ENCODE peak calls at places on chromosomes 16 and 17, in ten cellular contexts. G, D, N, S, X, R, Y, O, E and V are unnamed samples.

GRCh38 chr17:79927136-79927661 is 88.0 kb upstream of the CBX4 start:
- DNase-seq in G (no peak), D (no peak), N (no peak), S (no peak), X (no peak), R (no peak), Y (no peak), O (no peak), E (no peak), V (peak)

GRCh38 chr17:4087911-4088693 is 54.7 kb downstream of the ZZEF1 start:
- DNase-seq in G (no peak), D (peak), N (no peak), S (no peak), X (peak), R (no peak), Y (no peak), O (no peak), E (no peak), V (no peak)

GRCh38 chr16:28882476-28883180 is 4.3 kb downstream of the ATP2A1 start:
- DNase-seq in G (no peak), D (no peak), N (no peak), S (no peak), X (no peak), R (no peak), Y (no peak), O (no peak), E (no peak), V (no peak)

GRCh38 chr16:3959148-3959547 is 78.6 kb upstream of the CREBBP start:
- DNase-seq in G (no peak), D (no peak), N (no peak), S (no peak), X (no peak), R (no peak), Y (no peak), O (no peak), E (no peak), V (no peak)

GRCh38 chr16:78962457-78962929 is 638.0 kb downstream of the MAF start:
- DNase-seq in G (no peak), D (no peak), N (no peak), S (no peak), X (no peak), R (no peak), Y (no peak), O (no peak), E (no peak), V (no peak)

GRCh38 chr17:39069114-39069756 is 82.2 kb downstream of the PLXDC1 start:
- DNase-seq in G (no peak), D (peak), N (no peak), S (no peak), X (peak), R (no peak), Y (peak), O (peak), E (peak), V (peak)

GRCh38 chr17:19333132-19333440 is 29.4 kb downstream of the B9D1 start:
- DNase-seq in G (no peak), D (no peak), N (no peak), S (no peak), X (no peak), R (no peak), Y (no peak), O (no peak), E (no peak), V (no peak)

GRCh38 chr16:88739975-88740726 is 33.8 kb downstream of the CTU2 start:
- DNase-seq in G (no peak), D (no peak), N (no peak), S (no peak), X (no peak), R (no peak), Y (no peak), O (no peak), E (no peak), V (no peak)

GRCh38 chr17:77709594-77709993 is 248.9 kb upstream of the TNRC6C start:
- DNase-seq in G (no peak), D (no peak), N (no peak), S (no peak), X (no peak), R (no peak), Y (no peak), O (no peak), E (no peak), V (no peak)

GRCh38 chr17:10683853-10684252 is 13.5 kb downstream of the SCO1 start:
- DNase-seq in G (no peak), D (no peak), N (no peak), S (no peak), X (peak), R (no peak), Y (peak), O (no peak), E (no peak), V (no peak)

GRCh38 chr16:55418586-55418985 is 60.4 kb upstream of the MMP2 start:
- DNase-seq in G (no peak), D (no peak), N (no peak), S (no peak), X (no peak), R (no peak), Y (no peak), O (no peak), E (no peak), V (no peak)

GRCh38 chr16:57289391-57290257 is 5.2 kb upstream of the PLLP start:
- DNase-seq in G (no peak), D (no peak), N (no peak), S (no peak), X (no peak), R (no peak), Y (no peak), O (no peak), E (peak), V (no peak)